ENCODE peak calls at places on chromosomes 6 and 20, in four cellular contexts. O is IMR-90, H is mesendoderm, T is H9. C is an unnamed sample.

GRCh38 chr20:61434361-61434781 is 182.3 kb downstream of the CDH4 start:
- DNase-seq in O (peak), H (peak), T (no peak), C (no peak)

GRCh38 chr6:26067367-26067766 is 19.9 kb upstream of the HFE start:
- DNase-seq in O (no peak), H (no peak), T (no peak), C (no peak)

GRCh38 chr20:37564388-37565133 is 36.9 kb upstream of the BLCAP start:
- DNase-seq in O (no peak), H (peak), T (peak), C (no peak)

GRCh38 chr6:113901482-113901881 is 44.3 kb downstream of the MARCKS start:
- DNase-seq in O (peak), H (no peak), T (no peak), C (no peak)

GRCh38 chr20:34368547-34368946 is 5.5 kb downstream of the ITCH start:
- DNase-seq in O (no peak), H (peak), T (no peak), C (no peak)

GRCh38 chr6:3848380-3848779 is 793 bp upstream of the FAM50B start:
- DNase-seq in O (no peak), H (no peak), T (no peak), C (no peak)

GRCh38 chr6:74964871-74965441 is 240.9 kb downstream of the COL12A1 start:
- DNase-seq in O (peak), H (peak), T (peak), C (no peak)

GRCh38 chr20:32429745-32430360 is 71.7 kb downstream of the ASXL1 start:
- DNase-seq in O (no peak), H (no peak), T (no peak), C (no peak)

GRCh38 chr20:36390719-36391415 is 84.7 kb downstream of the DLGAP4 start:
- DNase-seq in O (no peak), H (peak), T (no peak), C (no peak)
- H4K5ac ChIP-seq in O (no peak), H (no peak), T (no peak), C (no peak)

GRCh38 chr20:16846011-16846410 is 97.9 kb downstream of the OTOR start:
- DNase-seq in O (peak), H (no peak), T (no peak), C (no peak)

GRCh38 chr20:16844406-16844805 is 96.2 kb downstream of the OTOR start:
- DNase-seq in O (no peak), H (no peak), T (no peak), C (no peak)

DNA sequence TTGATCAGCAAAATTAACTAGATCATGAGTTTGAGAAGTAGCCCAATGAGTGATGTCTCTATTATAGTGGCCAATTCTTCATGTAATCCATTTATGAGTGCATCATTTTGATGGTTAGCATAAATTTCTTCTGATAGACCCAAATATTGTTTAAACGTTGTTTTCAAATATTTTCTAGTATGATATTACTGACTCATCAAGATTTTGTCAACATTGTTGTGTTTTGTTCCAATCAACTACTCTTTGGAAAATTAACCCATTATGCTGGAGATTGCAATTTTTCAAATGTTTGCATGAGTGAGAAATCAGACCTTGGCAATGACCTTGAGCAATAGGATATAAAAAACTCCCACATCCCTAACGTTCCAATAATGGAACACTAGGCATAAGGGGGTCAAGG is 94.6 kb downstream of the OTOR start:
- DNase-seq in O (no peak), H (no peak), T (no peak), C (no peak)
- H4K5ac ChIP-seq in O (no peak), H (no peak), T (no peak), C (no peak)

GRCh38 chr6:53557005-53557715 is 12.3 kb upstream of the GCLC start:
- DNase-seq in O (no peak), H (no peak), T (no peak), C (no peak)
- H4K5ac ChIP-seq in O (no peak), H (no peak), T (no peak), C (no peak)

DNA sequence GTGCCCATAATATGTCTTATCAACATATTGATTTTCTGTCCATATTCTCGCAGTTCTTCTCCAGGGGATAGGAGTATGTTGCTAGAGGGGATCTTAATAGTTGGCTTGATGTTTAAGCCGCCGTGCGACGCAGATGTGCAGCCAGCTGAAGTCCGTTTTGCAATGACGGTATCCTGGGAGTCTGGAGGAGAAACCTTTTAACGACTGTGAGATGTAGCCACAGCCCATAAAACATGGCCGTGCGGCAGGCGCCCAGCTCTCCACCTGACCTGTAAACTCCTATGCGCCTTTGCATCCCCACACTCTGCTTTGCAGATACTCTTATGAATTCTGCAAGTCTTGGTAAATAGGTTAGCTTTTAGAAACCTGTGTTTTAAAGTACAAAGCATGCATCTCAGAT is 36.9 kb downstream of the BMP6 start:
- DNase-seq in O (no peak), H (no peak), T (no peak), C (no peak)
- H4K5ac ChIP-seq in O (no peak), H (no peak), T (no peak), C (no peak)

DNA sequence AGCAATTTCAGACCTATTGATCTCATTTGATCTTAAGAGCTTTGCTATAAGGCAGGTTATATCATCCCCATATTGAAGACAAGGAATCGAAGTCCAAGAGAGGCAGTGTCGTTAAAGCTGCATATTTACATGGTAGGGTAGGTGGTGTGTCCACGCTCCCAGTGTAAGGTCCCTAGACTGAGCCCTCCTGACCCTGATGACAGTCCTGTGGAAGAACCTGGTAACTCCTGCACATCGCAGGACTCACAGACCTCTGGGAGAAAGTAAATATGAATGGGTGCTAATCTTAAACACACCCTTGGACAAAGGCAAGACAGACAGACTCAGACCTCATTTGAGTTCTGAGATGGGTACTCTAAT is 602 bp upstream of the HLA-DPB1 start:
- DNase-seq in O (no peak), H (no peak), T (no peak), C (no peak)
- H4K5ac ChIP-seq in O (no peak), H (no peak), T (no peak), C (no peak)

GRCh38 chr6:11494786-11495564 is 42.6 kb upstream of the TMEM170B start:
- DNase-seq in O (no peak), H (peak), T (no peak), C (no peak)
- H4K5ac ChIP-seq in O (peak), H (no peak), T (no peak), C (no peak)

DNA sequence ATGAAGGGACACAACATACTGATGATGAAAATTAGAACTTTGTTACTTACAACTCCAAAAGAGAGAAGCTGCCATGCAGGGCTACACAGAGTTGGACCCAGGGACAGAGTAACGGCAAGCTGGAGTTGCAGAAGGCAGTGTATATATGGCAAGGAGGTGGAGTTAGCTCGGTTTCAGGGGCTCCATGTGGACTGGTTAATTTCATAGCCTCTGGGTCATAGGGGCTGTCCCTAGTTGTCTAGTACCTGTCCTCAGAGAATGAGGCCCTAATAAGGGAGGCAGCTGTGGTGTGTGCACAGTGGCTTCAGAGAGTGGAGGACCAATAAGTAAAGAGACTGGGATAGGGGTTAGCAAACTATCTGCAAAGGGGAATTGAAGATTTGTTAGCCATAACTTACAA is 7.9 kb upstream of the ZSCAN12 start:
- DNase-seq in O (no peak), H (no peak), T (no peak), C (no peak)
- H4K5ac ChIP-seq in O (no peak), H (no peak), T (no peak), C (no peak)

C was measured in H1.